ENCODE peak calls at places on chromosomes 6 and 20, in seven cellular contexts. D, B, P, T, J, C and F are unnamed samples.

GRCh38 chr6:53496797-53497196 is 48.1 kb downstream of the GCLC start:
- DNase-seq in C (no peak), J (no peak), T (no peak), P (no peak), B (peak; percentile 89), D (peak; percentile 83), F (no peak)

GRCh38 chr6:78436335-78436734 is 431.0 kb upstream of the IRAK1BP1 start:
- DNase-seq in J (no peak), B (peak; percentile 64), C (peak; percentile 57), P (no peak), T (no peak), D (peak; percentile 37), F (no peak)

GRCh38 chr6:9428416-9429172 is 986.3 kb downstream of the TFAP2A start:
- DNase-seq in B (peak; percentile 24), C (no peak), D (peak; percentile 11), P (no peak), T (no peak), J (no peak), F (no peak)

GRCh38 chr6:163416640-163417253 is 2.2 kb downstream of the QKI start:
- DNase-seq in T (no peak), C (peak; percentile 84), J (no peak), D (peak; percentile 87), B (peak; percentile 79), P (no peak), F (no peak)

GRCh38 chr6:37680668-37681067 is 17.0 kb downstream of the MDGA1 start:
- DNase-seq in D (no peak), J (peak; percentile 25), T (no peak), B (no peak), P (peak; percentile 62), C (no peak), F (no peak)

GRCh38 chr6:122772724-122773123 is 6.8 kb upstream of the FABP7 start:
- DNase-seq in J (no peak), T (no peak), P (no peak), D (no peak), C (no peak), B (peak; percentile 92), F (no peak)

GRCh38 chr6:78851156-78851555 is 16.2 kb upstream of the IRAK1BP1 start:
- DNase-seq in P (no peak), C (no peak), J (no peak), T (no peak), D (no peak), B (no peak), F (no peak)

GRCh38 chr20:25233016-25233772 is 14.7 kb upstream of the PYGB start:
- DNase-seq in J (peak; percentile 59), T (no peak), B (peak; percentile 76), P (no peak), D (peak; percentile 88), C (no peak), F (no peak)

GRCh38 chr6:168118935-168119334 is 39.9 kb upstream of the FRMD1 start:
- DNase-seq in J (no peak), C (no peak), D (no peak), T (no peak), B (no peak), P (no peak), F (no peak)

GRCh38 chr20:47208534-47209174 is 147.8 kb downstream of the ZMYND8 start:
- DNase-seq in D (no peak), J (no peak), B (no peak), T (no peak), P (peak; percentile 28), C (no peak), F (no peak)

GRCh38 chr20:9147553-9148024 is 78.7 kb downstream of the PLCB4 start:
- DNase-seq in T (no peak), C (no peak), B (peak; percentile 73), J (no peak), P (no peak), D (peak; percentile 71), F (no peak)

GRCh38 chr6:150905769-150906168 is 40.3 kb downstream of the MTHFD1L start:
- DNase-seq in P (no peak), J (no peak), B (no peak), C (peak; percentile 49), D (no peak), T (no peak), F (no peak)

GRCh38 chr20:23451956-23452487 is 654 bp downstream of the CST11 start:
- DNase-seq in C (no peak), J (no peak), B (no peak), D (no peak), P (no peak), T (no peak), F (no peak)

GRCh38 chr6:44166116-44166515 is 7.5 kb downstream of the CAPN11 start:
- DNase-seq in B (no peak), C (no peak), T (no peak), J (no peak), D (no peak), P (no peak), F (no peak)

GRCh38 chr6:12516070-12516469 is 200.5 kb upstream of the PHACTR1 start:
- DNase-seq in P (no peak), C (no peak), T (no peak), B (peak; percentile 15), J (no peak), D (no peak), F (peak; percentile 19)

GRCh38 chr20:20938599-20938998 is 167.6 kb downstream of the LINC00237 start:
- DNase-seq in B (no peak), T (no peak), D (no peak), P (no peak), J (no peak), C (no peak), F (no peak)

GRCh38 chr20:61878478-61879302 is 187.0 kb downstream of the TAF4 start:
- DNase-seq in B (no peak), T (peak; percentile 64), P (peak; percentile 38), J (no peak), D (no peak), C (no peak), F (no peak)

GRCh38 chr6:69366831-69367230 is 430.0 kb downstream of the LMBRD1 start:
- DNase-seq in J (no peak), P (no peak), B (no peak), C (no peak), D (no peak), T (no peak), F (no peak)

GRCh38 chr20:14142171-14142570 is 146.9 kb downstream of the MACROD2 start:
- DNase-seq in D (peak; percentile 41), B (peak; percentile 71), T (no peak), P (no peak), C (peak; percentile 88), J (no peak), F (no peak)

GRCh38 chr6:100453701-100454521 is 10.8 kb downstream of the SIM1 start:
- DNase-seq in P (peak; percentile 95), C (peak; percentile 90), T (peak; percentile 68), J (no peak), D (no peak), B (no peak), F (no peak)

GRCh38 chr6:145727817-145728388 is 7.4 kb downstream of the EPM2A start:
- DNase-seq in T (no peak), J (no peak), P (no peak), D (no peak), B (peak; percentile 29), C (no peak), F (no peak)

GRCh38 chr20:58699246-58700107 is 6.9 kb downstream of the NPEPL1 start:
- DNase-seq in J (no peak), C (no peak), T (peak; percentile 66), D (no peak), P (no peak), B (no peak), F (no peak)

GRCh38 chr6:46849361-46849690 is 56.1 kb downstream of the MEP1A start:
- DNase-seq in T (no peak), C (no peak), B (peak; percentile 10), D (no peak), J (no peak), P (no peak), F (no peak)

DNA sequence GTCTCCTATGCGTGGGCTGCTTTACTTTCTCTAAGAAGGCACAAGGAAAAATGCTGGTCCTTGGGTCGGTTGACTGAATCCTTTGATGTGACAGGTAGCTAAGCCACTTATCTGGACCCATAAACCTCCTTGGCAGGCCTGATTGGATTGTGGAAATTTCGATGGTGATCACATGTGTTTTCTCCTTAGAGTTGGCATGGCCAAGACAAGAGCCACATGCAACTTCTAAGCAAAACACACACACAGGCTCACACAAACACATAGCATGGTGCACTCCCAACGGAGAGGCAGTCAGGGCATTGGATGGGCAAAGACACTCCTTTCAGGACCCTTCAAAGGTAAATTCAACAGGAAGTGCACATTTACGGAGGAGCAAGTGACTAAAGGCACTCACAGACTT is 95.2 kb downstream of the PSMG4 start:
- DNase-seq in T (no peak), P (no peak), J (no peak), D (no peak), C (no peak), B (no peak), F (no peak)
- H3K4me3 ChIP-seq in T (no peak overlapping the region), P (no peak overlapping the region), J (no peak overlapping the region), D (no peak overlapping the region), C (no peak overlapping the region), B (no peak overlapping the region), F (no peak overlapping the region)

GRCh38 chr6:35178932-35179832 is 34.6 kb upstream of the SCUBE3 start:
- DNase-seq in B (no peak), D (no peak), C (peak; percentile 66), J (no peak), P (no peak), T (no peak), F (no peak)

GRCh38 chr6:35177586-35177985 is 36.2 kb upstream of the SCUBE3 start:
- DNase-seq in D (no peak), T (no peak), C (no peak), J (no peak), P (no peak), B (no peak), F (no peak)

GRCh38 chr6:35176625-35177024 is 35.5 kb upstream of the TCP11 start:
- DNase-seq in T (no peak), P (no peak), J (no peak), B (no peak), D (no peak), C (no peak), F (no peak)

GRCh38 chr6:35177139-35177538 is 36.0 kb upstream of the TCP11 start:
- DNase-seq in T (no peak), C (no peak), B (no peak), D (no peak), J (no peak), P (no peak), F (no peak)

GRCh38 chr6:35178012-35178411 is 35.7 kb upstream of the SCUBE3 start:
- DNase-seq in T (no peak), C (no peak), D (no peak), B (no peak), P (no peak), J (no peak), F (no peak)
- TF ChIP-seq CTCF in T (no peak), C (no peak), D (no peak), B (no peak), P (no peak), J (no peak), F (no peak)

DNA sequence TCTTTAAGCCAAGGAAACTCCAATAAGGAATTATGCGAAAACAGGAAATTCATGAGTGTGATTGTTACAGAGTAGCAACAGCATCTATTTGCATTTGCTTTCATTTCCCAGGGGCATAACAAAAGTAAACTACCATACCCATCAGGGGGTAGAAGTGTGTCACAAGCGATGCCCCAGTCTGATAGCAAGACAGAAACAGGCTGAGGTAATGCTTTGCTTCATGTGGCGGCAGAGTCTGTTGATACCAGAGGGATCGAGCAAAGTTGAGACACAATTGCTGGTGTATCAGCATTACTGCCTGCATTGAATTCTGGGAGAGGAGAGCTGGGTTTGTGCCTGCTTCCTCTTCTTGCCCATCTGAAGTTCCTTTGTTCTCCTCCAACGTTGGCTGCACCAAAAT is 51.2 kb upstream of the LYRM2 start:
- DNase-seq in C (peak; percentile 93), T (no peak), D (no peak), P (no peak), J (no peak), B (no peak), F (no peak)
- H3K4me3 ChIP-seq in C (no peak overlapping the region), T (no peak overlapping the region), D (no peak overlapping the region), P (no peak overlapping the region), J (no peak overlapping the region), B (no peak overlapping the region), F (no peak overlapping the region)

GRCh38 chr6:136334853-136335252 is 45.2 kb upstream of the BCLAF1 start:
- DNase-seq in D (no peak), C (peak; percentile 74), T (no peak), P (no peak), J (no peak), B (no peak), F (no peak)
- TF ChIP-seq CTCF in D (peak; percentile 10), C (peak; percentile 70), T (no peak), P (no peak), J (no peak), B (no peak), F (peak; percentile 13)